ENCODE peak calls at places on chromosomes 11 and 22, in five cellular contexts. L is mesenchymal stem cell, W is IMR-90, S is neuronal stem cell, Q is H1. P is an unnamed sample.
A peak's percentile ranks its signal among the peaks of the same experiment; 100 is the strongest.

GRCh38 chr11:88402192-88402715 is 64.7 kb upstream of the CTSC start:
- DNase-seq in L (peak; percentile 88), W (peak; percentile 90), S (peak; percentile 32), Q (no peak), P (no peak)

GRCh38 chr22:32533265-32534068 is 58.9 kb downstream of the FBXO7 start:
- DNase-seq in L (peak; percentile 87), W (peak; percentile 54), S (no peak), Q (no peak), P (no peak)

GRCh38 chr11:28760676-28761390 is 652.6 kb downstream of the METTL15 start:
- DNase-seq in L (peak; percentile 12), W (peak; percentile 27), S (no peak), Q (no peak), P (peak; percentile 19)

GRCh38 chr11:111459506-111460270 is 52.5 kb downstream of the BTG4 start:
- DNase-seq in L (no peak), W (no peak), S (no peak), Q (no peak), P (peak; percentile 52)

GRCh38 chr22:41237707-41238569 is 2.8 kb downstream of the CHADL start:
- DNase-seq in L (peak; percentile 24), W (peak; percentile 13), S (peak; percentile 47), Q (peak; percentile 80), P (peak; percentile 86)

GRCh38 chr22:22902247-22902962 is 14.8 kb downstream of the IGLL5 start:
- DNase-seq in L (no peak), W (no peak), S (no peak), Q (no peak), P (no peak)

GRCh38 chr11:72676874-72677341 is 2.7 kb upstream of the PDE2A start:
- DNase-seq in L (peak; percentile 48), W (peak; percentile 26), S (peak; percentile 76), Q (peak; percentile 94), P (peak; percentile 87)

GRCh38 chr11:118530683-118531596 is at the start of gene TMEM25:
- DNase-seq in L (peak; percentile 64), W (peak; percentile 32), S (peak; percentile 62), Q (peak; percentile 90), P (peak; percentile 79)

GRCh38 chr11:116930586-116930985 is 93.2 kb upstream of the APOA1 start:
- DNase-seq in L (no peak), W (no peak), S (no peak), Q (no peak), P (no peak)

DNA sequence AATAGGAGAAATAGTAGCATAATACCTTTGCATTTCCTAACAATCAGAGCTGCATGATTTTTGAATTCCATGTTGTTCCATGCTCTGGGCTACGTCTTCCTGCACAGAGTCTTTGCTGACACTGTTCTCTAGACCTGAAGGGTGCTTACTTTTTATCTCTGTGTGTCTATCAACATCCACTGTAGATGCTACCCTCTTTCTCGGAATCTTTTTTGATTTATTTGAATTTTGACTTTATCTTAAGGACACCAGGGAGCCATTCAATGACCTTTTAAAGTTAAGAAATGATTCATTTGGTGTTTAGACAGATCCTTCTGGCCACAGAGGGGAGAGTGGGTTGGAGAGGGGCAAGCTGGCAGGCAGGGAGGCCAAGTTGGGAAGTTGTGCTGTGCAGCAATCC is 90.1 kb downstream of the LDLRAD3 start:
- DNase-seq in L (no peak), W (no peak), S (no peak), Q (no peak), P (no peak)
- H2BK15ac ChIP-seq in L (no peak overlapping the region), W (peak overlapping the region; percentile 24), S (no peak overlapping the region), Q (peak overlapping the region; percentile 54), P (no peak overlapping the region)

DNA sequence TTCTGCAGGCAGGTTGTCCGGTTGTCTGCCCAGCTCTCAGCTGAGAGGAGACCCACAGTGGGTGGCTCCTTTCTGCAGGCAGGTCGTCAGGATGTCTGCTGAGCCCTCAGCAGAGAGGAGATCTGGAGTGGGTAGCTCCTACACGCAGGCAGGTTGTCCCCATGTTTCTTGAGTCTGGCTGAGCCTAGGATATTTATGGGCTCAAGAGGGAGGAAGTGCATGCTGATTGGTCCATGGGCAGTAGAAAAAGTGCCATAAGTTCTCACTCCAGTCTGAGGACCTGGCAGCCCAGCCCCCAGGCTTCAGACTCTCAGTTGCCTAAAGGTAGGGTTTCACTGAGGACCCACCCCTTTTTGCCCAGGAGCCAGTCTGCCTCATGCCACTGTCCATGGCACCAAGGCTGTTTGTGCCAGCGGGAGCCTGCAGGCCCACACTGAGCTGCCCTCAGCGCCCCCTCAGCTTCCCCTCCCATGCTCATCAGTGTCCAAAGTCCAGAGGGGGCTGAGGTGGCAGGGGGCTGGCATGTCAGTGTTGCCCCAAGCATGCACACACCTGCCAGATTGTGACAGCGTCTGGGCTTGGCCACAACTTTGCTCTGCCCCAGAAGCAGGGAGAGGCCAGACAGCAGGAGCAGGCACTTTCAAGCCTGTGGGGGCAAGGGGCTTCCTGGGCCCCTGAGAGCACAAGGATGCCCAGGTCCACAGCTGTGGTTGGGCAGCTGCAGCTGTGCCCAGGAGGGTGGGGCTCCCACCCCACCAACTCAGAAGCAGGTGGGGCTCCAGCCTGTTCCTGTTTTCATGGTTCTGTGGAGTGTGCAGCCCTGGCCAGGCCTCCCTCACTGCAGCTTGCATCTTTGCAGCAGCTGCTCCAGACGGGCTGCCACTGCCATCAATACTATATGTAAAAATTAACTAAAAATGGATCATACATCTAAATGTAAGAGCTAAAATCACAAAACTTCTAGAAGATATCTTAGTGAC is 3.8 kb upstream of the RNF141 start:
- DNase-seq in L (no peak), W (no peak), S (no peak), Q (no peak), P (no peak)
- H4K8ac ChIP-seq in L (no peak overlapping the region), W (no peak overlapping the region), S (no peak overlapping the region), Q (peak overlapping the region; percentile 3), P (no peak overlapping the region)

GRCh38 chr11:69297926-69298777 is 4.2 kb downstream of the MYEOV start:
- DNase-seq in L (peak; percentile 93), W (peak; percentile 82), S (no peak), Q (no peak), P (peak; percentile 41)
- H3K4me3 ChIP-seq in L (no peak overlapping the region), W (no peak overlapping the region), S (no peak overlapping the region), Q (no peak overlapping the region), P (no peak overlapping the region)

GRCh38 chr11:121323208-121323607 is 30.6 kb downstream of the SC5D start:
- DNase-seq in L (no peak), W (no peak), S (no peak), Q (no peak), P (peak; percentile 51)

GRCh38 chr11:121321614-121322243 is 29.2 kb downstream of the SC5D start:
- DNase-seq in L (peak; percentile 7), W (peak; percentile 1), S (peak; percentile 12), Q (no peak), P (peak; percentile 79)

DNA sequence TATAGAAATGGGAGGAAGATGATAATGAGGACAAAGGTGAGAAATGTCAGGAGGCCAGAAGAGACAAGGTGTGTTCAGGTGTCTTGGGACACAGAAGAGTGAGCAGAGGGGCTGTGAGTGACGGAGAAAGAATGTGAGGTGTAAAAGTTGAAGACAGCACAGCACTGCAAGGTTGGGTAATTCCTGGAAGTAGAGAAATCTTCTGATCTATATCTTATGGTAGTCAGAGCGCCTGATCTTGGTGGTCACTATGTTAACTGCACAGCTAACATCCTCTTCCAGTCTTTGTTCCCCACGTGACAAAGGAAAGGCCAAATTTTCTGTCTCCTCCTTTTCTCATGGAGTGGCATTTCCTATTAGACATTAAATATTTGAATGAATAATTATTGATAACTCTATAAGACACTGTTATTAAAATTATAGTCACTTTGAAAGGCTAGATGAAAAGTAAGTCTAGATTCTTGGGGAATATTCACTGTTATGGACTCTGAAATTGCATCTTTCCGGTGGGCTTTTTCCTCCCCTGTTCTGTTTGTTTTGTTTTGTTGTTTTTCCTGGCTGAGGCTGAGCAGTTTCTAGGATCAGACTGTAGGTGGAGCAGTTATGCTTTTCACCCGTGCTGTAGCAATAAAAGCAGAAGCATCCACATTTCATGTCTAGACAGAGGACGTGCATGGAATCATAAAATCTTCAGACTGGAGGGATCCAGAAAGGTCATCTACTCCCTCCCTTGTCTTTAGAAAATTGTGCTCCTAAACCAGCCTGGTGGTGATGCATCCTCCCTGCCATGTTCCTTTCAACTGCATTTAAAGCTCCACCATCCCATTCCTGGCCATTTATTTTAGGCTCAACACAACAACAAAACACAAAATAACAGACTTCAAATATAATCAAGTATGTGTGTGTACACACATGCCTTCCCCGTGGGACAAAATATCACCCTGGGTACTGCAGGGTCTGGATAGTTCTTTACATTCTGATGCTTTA is 26.6 kb downstream of the SC5D start:
- DNase-seq in L (peak; percentile 60), W (peak; percentile 56), S (peak; percentile 32), Q (no peak), P (peak; percentile 51)
- H2BK15ac ChIP-seq in L (no peak overlapping the region), W (no peak overlapping the region), S (no peak overlapping the region), Q (no peak overlapping the region), P (no peak overlapping the region)

DNA sequence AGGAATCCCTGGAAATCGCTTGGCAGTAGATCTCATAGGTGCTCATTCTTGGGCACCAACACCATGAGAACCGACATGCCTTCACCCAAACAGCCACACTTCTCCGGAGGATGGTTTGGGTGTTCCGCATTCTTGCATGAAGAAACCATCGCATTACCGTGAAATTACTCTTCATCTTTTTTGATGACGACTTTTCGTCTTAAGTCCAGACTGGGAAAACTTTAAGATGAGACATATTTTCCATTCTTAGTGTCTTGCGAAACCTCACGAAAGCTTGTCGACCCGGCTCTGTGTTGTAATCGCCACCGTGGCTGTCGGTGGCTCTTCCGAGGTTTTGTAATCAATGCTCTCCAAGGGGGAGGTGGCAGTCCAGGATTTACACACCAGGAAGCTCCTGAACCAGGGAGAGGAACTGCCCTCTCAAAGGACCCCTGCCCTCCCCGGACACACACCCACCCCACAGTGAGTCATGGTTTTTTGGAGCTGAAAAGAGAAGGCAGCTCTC is 1.7 kb downstream of the TOM1 start:
- DNase-seq in L (peak; percentile 99), W (peak; percentile 96), S (no peak), Q (no peak), P (peak; percentile 37)
- H4K8ac ChIP-seq in L (peak overlapping the region; percentile 87), W (peak overlapping the region; percentile 91), S (no peak overlapping the region), Q (no peak overlapping the region), P (no peak overlapping the region)

GRCh38 chr11:46594785-46595184 is 962 bp upstream of the AMBRA1 start:
- DNase-seq in L (no peak), W (no peak), S (no peak), Q (no peak), P (no peak)
- H3K4me3 ChIP-seq in L (no peak overlapping the region), W (no peak overlapping the region), S (no peak overlapping the region), Q (no peak overlapping the region), P (no peak overlapping the region)

DNA sequence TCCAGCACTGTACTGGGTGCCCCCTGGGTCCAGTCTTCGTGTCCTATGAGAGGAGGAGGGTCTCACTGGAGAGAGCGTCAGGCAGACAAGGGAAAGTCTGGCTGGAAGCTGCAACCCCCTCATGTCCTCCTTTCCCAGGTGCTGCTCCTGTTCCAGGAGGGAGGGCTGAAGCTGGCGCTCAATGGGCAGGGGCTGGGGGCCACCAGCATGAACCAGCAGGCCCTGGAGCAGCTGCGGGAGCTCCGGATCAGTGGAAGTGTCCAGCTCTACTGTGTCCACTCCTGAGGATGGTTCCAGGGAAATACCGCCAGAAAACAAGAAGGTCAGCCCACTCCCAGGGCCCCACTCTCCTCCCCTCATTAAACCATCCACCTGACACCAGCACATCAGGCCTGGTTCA is 10.2 kb downstream of the LGALS12 start:
- DNase-seq in L (no peak), W (no peak), S (no peak), Q (no peak), P (no peak)
- H2BK15ac ChIP-seq in L (no peak overlapping the region), W (no peak overlapping the region), S (no peak overlapping the region), Q (peak overlapping the region; percentile 32), P (no peak overlapping the region)

P was measured in mesendoderm.